ENCODE peak calls at places on chromosomes 13 and 19, in five cellular contexts. F is NB4; E is T-helper 2 cell; R is stimulated activated CD4-positive, alpha-beta T cell treated with anti-CD3 and anti-CD28 coated beads, Interleukin-2, amount 100 ng/mL, for 48 hours; Y is NCI-H526. D is an unnamed sample.
A peak's percentile ranks its signal among the peaks of the same experiment; 100 is the strongest.

GRCh38 chr13:38398810-38399493 is 49.3 kb downstream of the UFM1 start:
- DNase-seq in F (peak; percentile 78), E (no peak), R (no peak), Y (no peak), D (no peak)

GRCh38 chr13:98254541-98254940 is 77.5 kb upstream of the RNF113B start:
- DNase-seq in F (no peak), E (no peak), R (no peak), Y (no peak), D (no peak)

GRCh38 chr13:59774511-59774911 is 389.2 kb downstream of the DIAPH3 start:
- DNase-seq in F (no peak), E (no peak), R (no peak), Y (no peak), D (no peak)

GRCh38 chr13:102400619-102401125 is 1.2 kb downstream of the FGF14 start:
- DNase-seq in F (no peak), E (no peak), R (no peak), Y (no peak), D (peak; percentile 28)

GRCh38 chr19:3748965-3749364 is 12.5 kb downstream of the APBA3 start:
- DNase-seq in F (no peak), E (no peak), R (no peak), Y (no peak), D (no peak)

GRCh38 chr13:112145221-112146072 is 78.5 kb downstream of the SOX1 start:
- DNase-seq in F (no peak), E (no peak), R (no peak), Y (no peak), D (no peak)

GRCh38 chr19:5585461-5586299 is 17.9 kb upstream of the TINCR start:
- DNase-seq in F (peak; percentile 78), E (no peak), R (peak; percentile 23), Y (no peak), D (no peak)

GRCh38 chr19:23823952-23824389 is 65.3 kb upstream of the ZNF681 start:
- DNase-seq in F (peak; percentile 90), E (no peak), R (no peak), Y (peak; percentile 0), D (peak; percentile 42)

GRCh38 chr13:28794370-28794769 is 25.8 kb upstream of the MTUS2 start:
- DNase-seq in F (no peak), E (no peak), R (no peak), Y (peak; percentile 51), D (no peak)

GRCh38 chr13:101919541-101920306 is 467.2 kb downstream of the ITGBL1 start:
- DNase-seq in F (peak; percentile 14), E (no peak), R (no peak), Y (no peak), D (peak; percentile 73)

GRCh38 chr13:83085186-83085900 is 796.9 kb downstream of the SLITRK1 start:
- DNase-seq in F (no peak), E (no peak), R (no peak), Y (no peak), D (no peak)

GRCh38 chr13:66443926-66444325 is 786.2 kb downstream of the PCDH9 start:
- DNase-seq in F (no peak), E (no peak), R (no peak), Y (no peak), D (no peak)

GRCh38 chr13:47147784-47148062 is 250.9 kb upstream of the HTR2A start:
- DNase-seq in F (no peak), E (no peak), R (no peak), Y (no peak), D (no peak)

GRCh38 chr19:32750441-32751055 is 31.0 kb downstream of the TDRD12 start:
- DNase-seq in F (peak; percentile 36), E (no peak), R (no peak), Y (no peak), D (peak; percentile 12)

GRCh38 chr13:35760678-35761308 is 284.3 kb upstream of the MAB21L1 start:
- DNase-seq in F (no peak), E (no peak), R (no peak), Y (no peak), D (peak; percentile 63)

GRCh38 chr19:19145281-19145999 is 7.2 kb upstream of the TMEM161A start:
- DNase-seq in F (no peak), E (no peak), R (no peak), Y (no peak), D (no peak)

D was measured in NCI-H146.